ENCODE peak calls at places on chromosomes 2 and 18, in nine cellular contexts. T is T follicular helper cell; G is GM03348; I is stimulated activated CD8-positive, alpha-beta memory T cell treated with anti-CD3 and anti-CD28 coated beads, Interleukin-2, amount 100 ng/mL, for 1 hour; K is H4; L is thoracic aorta; V is T-helper 2 cell; O is tibial nerve; E is CD8-positive, alpha-beta memory T cell. U is an unnamed sample.

GRCh38 chr18:55529581-55529980 is 58.4 kb downstream of the TCF4 start:
- DNase-seq in G (no peak), I (no peak), T (no peak), L (no peak), O (no peak), V (no peak), E (no peak), K (no peak), U (no peak)

GRCh38 chr2:24824966-24825882 is 32.0 kb downstream of the CENPO start:
- DNase-seq in V (no peak), K (no peak), G (no peak), L (no peak), E (no peak), O (no peak), T (no peak), I (no peak), U (no peak)

GRCh38 chr18:58129019-58129374 is 85.0 kb downstream of the NEDD4L start:
- DNase-seq in O (no peak), V (no peak), I (no peak), L (no peak), G (no peak), E (no peak), K (no peak), T (no peak), U (peak; percentile 64)

GRCh38 chr2:144607899-144608477 is 88.1 kb upstream of the ZEB2 start:
- DNase-seq in T (no peak), E (no peak), I (no peak), G (peak; percentile 27), V (no peak), O (peak; percentile 14), L (no peak), K (no peak), U (peak; percentile 18)

GRCh38 chr2:236711440-236711839 is 141.8 kb downstream of the ACKR3 start:
- DNase-seq in I (no peak), E (no peak), T (no peak), K (peak; percentile 30), L (no peak), V (no peak), G (peak; percentile 80), O (no peak), U (no peak)

GRCh38 chr2:19369341-19369955 is 11.0 kb upstream of the OSR1 start:
- DNase-seq in O (no peak), I (no peak), G (peak; percentile 49), V (no peak), E (no peak), T (no peak), K (peak; percentile 24), L (no peak), U (no peak)

GRCh38 chr18:26574958-26575864 is 26.9 kb upstream of the KCTD1 start:
- DNase-seq in E (no peak), K (peak; percentile 60), V (no peak), L (no peak), I (no peak), O (peak; percentile 16), G (peak; percentile 68), T (no peak), U (peak; percentile 32)

GRCh38 chr2:122736279-122736678 is 980.8 kb downstream of the TSN start:
- DNase-seq in E (no peak), G (no peak), T (no peak), V (no peak), K (no peak), I (no peak), L (no peak), O (no peak), U (peak; percentile 30)

GRCh38 chr2:47174731-47175361 is 19.7 kb upstream of the STPG4 start:
- DNase-seq in K (peak; percentile 81), E (peak; percentile 60), O (no peak), T (peak; percentile 27), L (no peak), V (peak; percentile 30), I (no peak), G (peak; percentile 18), U (peak; percentile 82)

GRCh38 chr2:219442206-219443015 is 7.8 kb downstream of the SPEG start:
- DNase-seq in K (no peak), T (no peak), V (no peak), G (peak; percentile 43), I (no peak), O (no peak), L (no peak), E (no peak), U (no peak)

GRCh38 chr2:191593622-191594416 is 84.1 kb upstream of the NABP1 start:
- DNase-seq in O (no peak), T (no peak), G (peak; percentile 47), E (no peak), L (no peak), V (no peak), K (peak; percentile 25), I (no peak), U (no peak)

GRCh38 chr2:148876190-148876588 is 1.2 kb downstream of the KIF5C start:
- DNase-seq in G (no peak), V (no peak), L (no peak), E (peak; percentile 51), I (no peak), K (no peak), T (no peak), O (no peak), U (no peak)

GRCh38 chr2:147688252-147688651 is 156.6 kb upstream of the ACVR2A start:
- DNase-seq in O (no peak), V (no peak), K (peak; percentile 25), L (no peak), I (no peak), T (no peak), E (no peak), G (no peak), U (no peak)

GRCh38 chr2:3545788-3546478 is 12.2 kb downstream of the RNASEH1 start:
- DNase-seq in V (no peak), L (no peak), T (no peak), O (no peak), K (no peak), G (no peak), E (no peak), I (no peak), U (no peak)